ENCODE peak calls at places on chromosomes 2 and 18, in eight cellular contexts. A, U, Z, D, F, H, L and Y are unnamed samples.

GRCh38 chr2:168592181-168592831 is 136.2 kb downstream of the CERS6 start:
- DNase-seq in L (no peak), D (no peak), Z (no peak), F (no peak), H (no peak), U (no peak), A (no peak), Y (no peak)

GRCh38 chr2:7878786-7879515 is 802.9 kb upstream of the ID2 start:
- DNase-seq in A (peak), F (no peak), U (no peak), L (peak), Z (no peak), H (peak), D (no peak), Y (no peak)

GRCh38 chr2:144944506-144945230 is 424.7 kb upstream of the ZEB2 start:
- DNase-seq in L (no peak), F (no peak), A (no peak), D (no peak), U (no peak), H (no peak), Z (no peak), Y (no peak)

GRCh38 chr18:22228930-22229329 is 59.5 kb downstream of the GATA6 start:
- DNase-seq in H (no peak), D (no peak), A (no peak), L (no peak), U (peak), F (no peak), Z (no peak), Y (no peak)

GRCh38 chr2:96685592-96686459 is 43.3 kb downstream of the FER1L5 start:
- DNase-seq in L (peak), F (no peak), D (no peak), Z (peak), A (peak), H (peak), U (peak), Y (no peak)

GRCh38 chr18:43278401-43278800 is 1.1 kb upstream of the SYT4 start:
- DNase-seq in A (no peak), F (no peak), U (no peak), Z (no peak), D (no peak), H (no peak), L (no peak), Y (no peak)

GRCh38 chr2:37585295-37585908 is 86.0 kb downstream of the CDC42EP3 start:
- DNase-seq in Z (no peak), D (peak), L (no peak), F (no peak), H (no peak), U (peak), A (no peak), Y (no peak)

GRCh38 chr18:73564073-73564472 is 583.6 kb downstream of the FBXO15 start:
- DNase-seq in U (peak), A (no peak), D (no peak), L (no peak), H (peak), Z (no peak), F (no peak), Y (no peak)

GRCh38 chr2:30649828-30650227 is 157.4 kb downstream of the CAPN13 start:
- DNase-seq in L (no peak), U (no peak), F (no peak), D (no peak), A (no peak), Z (no peak), H (no peak), Y (no peak)

GRCh38 chr2:3456125-3456524 is 63.2 kb downstream of the ADI1 start:
- DNase-seq in A (no peak), Z (no peak), H (no peak), D (no peak), F (no peak), U (no peak), L (no peak), Y (no peak)

GRCh38 chr18:44149706-44150105 is 531.0 kb upstream of the SETBP1 start:
- DNase-seq in A (no peak), Z (no peak), F (no peak), H (peak), L (no peak), U (peak), D (no peak), Y (no peak)

DNA sequence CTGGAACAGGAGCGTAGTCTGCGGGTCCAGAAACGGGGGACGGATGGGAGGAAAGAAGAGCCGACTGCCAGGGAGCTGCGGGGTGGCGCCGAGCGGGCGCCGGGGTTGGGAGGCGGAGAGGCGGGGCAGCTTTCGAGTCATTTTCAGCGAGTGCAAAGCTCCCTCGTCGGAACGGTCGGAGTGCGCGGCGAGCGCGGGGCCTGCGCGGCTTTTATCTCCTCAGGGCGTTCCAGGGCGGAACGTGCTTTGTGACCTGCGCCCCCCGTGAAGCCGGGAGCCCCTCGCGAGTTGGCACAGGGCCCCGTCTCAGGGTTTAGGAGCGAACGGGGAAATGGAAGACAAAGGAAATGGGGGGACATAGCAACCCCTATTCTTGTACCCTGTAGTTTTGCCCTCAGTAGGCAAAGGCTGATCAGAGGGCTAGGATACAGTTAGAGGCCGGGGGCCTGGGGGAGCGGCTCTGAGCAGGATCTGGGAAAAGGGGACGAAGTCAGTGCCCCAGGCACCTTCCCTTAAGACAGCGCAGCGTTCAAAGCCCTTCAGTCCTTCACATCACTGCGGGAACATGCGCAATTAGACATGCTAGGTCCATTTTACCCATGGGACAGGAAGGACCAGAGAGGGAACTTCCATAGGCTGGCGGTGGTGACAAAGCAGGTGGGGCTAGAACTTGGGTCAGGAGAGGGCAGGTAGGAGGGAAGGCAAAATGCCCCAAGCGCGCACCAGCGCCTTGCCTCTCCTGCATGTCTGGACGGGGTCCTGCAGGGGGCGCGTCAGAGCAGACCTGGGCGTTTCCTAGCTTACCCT is 60.1 kb upstream of the IL1RL1 start:
- DNase-seq in D (peak), F (peak), H (peak), U (peak), Z (peak), L (peak), A (peak), Y (peak)
- TF ChIP-seq CTCF in D (peak), F (no peak), H (peak), U (peak), Z (peak), L (peak), A (peak), Y (peak)

DNA sequence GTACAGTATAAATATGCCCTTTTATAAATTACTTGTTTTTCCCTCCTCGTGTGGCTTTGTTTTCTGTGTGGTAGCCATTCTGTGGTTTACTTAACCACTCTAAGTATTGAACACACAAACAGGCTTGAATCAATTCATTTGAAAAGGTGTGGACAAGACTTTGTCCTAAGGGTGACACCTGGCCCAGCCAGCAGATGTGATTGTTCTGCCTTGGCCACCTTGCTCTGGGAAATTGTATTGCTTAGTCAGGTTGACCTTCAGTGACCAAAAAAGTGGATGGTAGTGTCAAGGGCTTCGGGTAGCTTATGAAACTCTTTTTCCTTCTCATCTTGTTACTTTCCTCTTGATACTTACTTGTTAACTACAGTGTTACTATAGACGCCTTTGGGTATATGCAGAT is 61.9 kb downstream of the DGKD start:
- DNase-seq in F (peak), L (no peak), U (no peak), D (no peak), H (no peak), Z (no peak), A (no peak), Y (no peak)
- TF ChIP-seq CTCF in F (no peak), L (no peak), U (no peak), D (no peak), H (no peak), Z (no peak), A (no peak), Y (no peak)

GRCh38 chr18:58409802-58410445 is 219.0 kb downstream of the ALPK2 start:
- DNase-seq in F (no peak), A (no peak), H (no peak), Z (no peak), U (no peak), D (no peak), L (no peak), Y (no peak)

GRCh38 chr18:58405107-58405898 is 223.6 kb downstream of the ALPK2 start:
- DNase-seq in L (no peak), Z (no peak), D (no peak), A (no peak), F (no peak), H (no peak), U (no peak), Y (no peak)

GRCh38 chr18:58407263-58407648 is 221.6 kb downstream of the ALPK2 start:
- DNase-seq in L (no peak), Z (no peak), A (no peak), D (no peak), H (no peak), F (no peak), U (peak), Y (no peak)

GRCh38 chr18:58408665-58409064 is 220.2 kb downstream of the ALPK2 start:
- DNase-seq in L (no peak), Z (no peak), D (no peak), F (no peak), A (no peak), H (no peak), U (no peak), Y (no peak)

DNA sequence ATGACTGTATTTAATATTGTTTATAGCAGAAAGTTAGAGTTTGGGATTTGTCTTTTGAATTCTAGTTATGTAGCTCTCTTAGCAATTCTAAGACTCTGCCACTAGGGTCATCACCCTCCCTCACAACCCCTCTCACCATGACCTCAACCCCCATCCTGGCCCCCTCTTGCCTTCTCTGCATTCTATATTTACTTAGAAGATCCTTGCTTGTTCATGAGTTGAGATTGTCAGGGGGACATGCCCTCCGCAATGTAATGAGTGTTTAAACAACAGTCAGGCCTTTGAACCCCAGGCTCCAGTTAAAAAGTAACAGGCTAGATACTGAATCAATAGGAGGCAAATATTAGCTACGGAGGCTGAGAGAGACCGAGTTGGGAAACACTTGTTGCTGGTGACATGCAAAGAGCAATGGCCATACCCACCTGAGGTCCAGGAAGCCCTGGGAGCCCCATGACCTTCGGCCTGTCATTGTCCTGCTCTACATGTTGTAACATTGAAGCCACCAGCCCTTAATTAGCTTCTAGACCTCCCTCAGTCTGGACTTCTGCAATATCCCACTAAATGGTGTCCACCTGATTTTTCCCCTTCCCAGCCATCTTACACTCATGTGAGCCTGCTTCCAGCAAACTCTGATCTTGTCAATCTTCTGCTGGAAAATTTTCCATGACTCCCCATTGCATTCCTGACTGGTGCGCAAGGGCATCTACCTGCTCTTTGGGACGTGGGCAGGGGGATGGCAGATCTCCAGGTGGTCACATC is 221.1 kb downstream of the ALPK2 start:
- DNase-seq in L (no peak), H (no peak), F (peak), D (no peak), Z (no peak), U (no peak), A (no peak), Y (no peak)
- TF ChIP-seq CTCF in L (no peak), H (no peak), F (no peak), D (no peak), Z (no peak), U (no peak), A (peak), Y (no peak)

DNA sequence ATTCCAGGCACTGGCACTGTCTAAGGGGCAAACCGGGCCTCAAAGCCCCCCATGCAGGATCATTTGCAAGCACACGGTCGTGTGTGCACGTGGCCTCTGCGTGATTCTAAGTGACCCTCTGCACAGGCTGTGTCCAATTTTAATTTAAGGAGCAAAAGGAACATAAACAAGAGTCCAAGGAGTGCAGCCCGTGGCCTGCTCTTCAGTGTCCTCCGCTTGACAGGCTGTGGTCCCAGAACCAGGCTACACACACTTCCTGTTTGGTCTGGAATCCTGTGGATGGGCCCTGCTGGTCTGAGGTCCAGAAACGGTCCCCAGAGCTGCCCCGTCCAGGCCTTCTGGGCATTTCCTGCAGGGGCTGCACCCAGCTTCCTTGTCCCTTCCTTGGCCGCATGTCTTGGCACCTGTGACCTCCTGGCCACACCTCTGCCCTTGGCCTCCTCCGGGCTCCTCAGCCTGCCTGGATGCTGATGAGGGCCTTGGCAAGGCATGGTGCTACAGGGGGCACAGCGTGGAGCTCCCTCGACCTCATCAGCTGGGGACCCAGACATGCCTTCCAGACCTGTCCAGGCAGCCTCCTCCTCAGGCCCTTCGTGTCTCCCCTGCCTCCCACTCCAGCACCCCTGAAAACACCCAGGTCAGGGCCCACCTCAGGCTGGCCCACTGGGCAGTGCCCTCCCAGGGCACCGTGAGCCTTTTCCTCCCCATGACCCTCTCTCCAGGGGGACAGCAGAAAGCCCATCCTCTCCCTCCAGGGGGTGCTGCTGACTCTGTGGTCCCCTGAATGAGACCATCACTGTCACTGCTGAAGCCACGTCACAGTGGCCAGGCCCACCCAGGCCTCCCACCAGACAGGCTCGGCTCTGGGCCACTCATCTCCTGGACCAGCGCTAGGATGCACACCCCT is 136.4 kb upstream of the GPC1 start:
- DNase-seq in L (no peak), A (peak), Z (no peak), D (no peak), H (no peak), F (peak), U (no peak), Y (no peak)
- TF ChIP-seq CTCF in L (no peak), A (no peak), Z (no peak), D (no peak), H (peak), F (no peak), U (no peak), Y (no peak)

GRCh38 chr2:15939556-15939853 is 845 bp upstream of the MYCN start:
- DNase-seq in H (no peak), U (peak), Z (no peak), F (peak), A (peak), D (peak), L (peak), Y (peak)

GRCh38 chr2:15940661-15941482 is 522 bp downstream of the MYCN start:
- DNase-seq in F (no peak), A (no peak), Z (peak), D (no peak), H (no peak), L (peak), U (no peak), Y (peak)

GRCh38 chr2:15938803-15939555 is 1.4 kb upstream of the MYCN start:
- DNase-seq in A (peak), H (no peak), F (no peak), Z (no peak), D (no peak), U (no peak), L (peak), Y (no peak)

GRCh38 chr2:15941483-15941853 is 1.1 kb downstream of the MYCN start:
- DNase-seq in L (peak), F (no peak), Z (peak), D (no peak), H (no peak), A (peak), U (no peak), Y (peak)

GRCh38 chr2:15939854-15940660 is at the start of gene MYCN:
- DNase-seq in Z (peak), F (peak), U (no peak), A (peak), L (peak), D (no peak), H (peak), Y (peak)
- TF ChIP-seq CTCF in Z (peak), F (no peak), U (peak), A (peak), L (no peak), D (no peak), H (peak), Y (peak)